ENCODE peak calls at places on chromosomes 16 and 17, in ten cellular contexts. R is ovary, D is stomach, V is K562, E is SK-N-SH, M is GM12878, J is transverse colon, P is tibial nerve, Z is A549, H is HepG2. A is an unnamed sample.

GRCh38 chr17:7884581-7885356 is 3.8 kb upstream of the CHD3 start:
- DNase-seq in P (no peak), J (peak), D (peak), E (peak), R (peak), Z (no peak), M (no peak), H (no peak), V (peak), A (no peak)

GRCh38 chr17:59001158-59001814 is 105.4 kb downstream of the TRIM37 start:
- DNase-seq in H (no peak), J (peak), V (peak), P (peak), D (peak), E (no peak), M (peak), Z (peak), R (no peak), A (no peak)

GRCh38 chr16:66388350-66389139 is 22.1 kb downstream of the CDH5 start:
- DNase-seq in M (no peak), E (no peak), V (no peak), P (no peak), R (no peak), D (peak), H (no peak), J (no peak), Z (no peak), A (no peak)

GRCh38 chr17:75067856-75068255 is 19.9 kb upstream of the SLC16A5 start:
- DNase-seq in Z (no peak), E (no peak), V (no peak), J (no peak), H (no peak), M (no peak), P (no peak), R (no peak), D (no peak), A (no peak)

GRCh38 chr17:42647778-42648177 is 11.3 kb upstream of the TUBG2 start:
- DNase-seq in M (peak), J (no peak), P (no peak), D (no peak), E (no peak), Z (no peak), H (no peak), R (no peak), V (no peak), A (no peak)

GRCh38 chr17:10292057-10292931 is 80.5 kb downstream of the MYH13 start:
- DNase-seq in Z (no peak), J (peak), D (no peak), E (no peak), M (peak), R (no peak), V (peak), H (no peak), P (no peak), A (no peak)

GRCh38 chr17:9886141-9886930 is 18.7 kb downstream of the RCVRN start:
- DNase-seq in H (no peak), R (no peak), M (no peak), E (no peak), J (no peak), D (no peak), V (no peak), P (no peak), Z (no peak), A (no peak)

GRCh38 chr17:76986318-76986717 is 118.1 kb downstream of the MGAT5B start:
- DNase-seq in H (no peak), R (no peak), J (no peak), Z (no peak), V (no peak), M (no peak), P (no peak), E (peak), D (no peak), A (no peak)

GRCh38 chr17:79374807-79375206 is 236.0 kb downstream of the RBFOX3 start:
- DNase-seq in D (no peak), V (no peak), H (no peak), M (no peak), J (no peak), R (no peak), E (no peak), Z (no peak), P (no peak), A (no peak)

GRCh38 chr17:13865650-13866049 is 203.7 kb upstream of the COX10 start:
- DNase-seq in H (no peak), J (no peak), R (no peak), P (no peak), V (no peak), M (no peak), Z (no peak), E (no peak), D (no peak), A (no peak)

GRCh38 chr17:8823279-8823678 is 24.1 kb upstream of the MFSD6L start:
- DNase-seq in D (no peak), V (no peak), M (no peak), E (no peak), P (no peak), H (no peak), J (no peak), Z (no peak), R (no peak), A (peak)

GRCh38 chr16:30183961-30184429 is 593 bp downstream of the CORO1A start:
- DNase-seq in P (no peak), E (peak), H (no peak), Z (no peak), J (peak), D (peak), V (no peak), M (peak), R (no peak), A (no peak)

GRCh38 chr16:55324491-55325447 is 766 bp downstream of the IRX6 start:
- DNase-seq in J (no peak), R (no peak), M (no peak), Z (peak), H (no peak), P (no peak), D (no peak), E (peak), V (no peak), A (no peak)

GRCh38 chr17:42603318-42603717 is 5.9 kb downstream of the RETREG3 start:
- DNase-seq in Z (no peak), H (no peak), P (no peak), V (no peak), R (no peak), E (no peak), D (no peak), J (no peak), M (no peak), A (no peak)

GRCh38 chr17:79224903-79225302 is 150.3 kb downstream of the ENGASE start:
- DNase-seq in R (no peak), E (no peak), Z (no peak), P (no peak), D (no peak), V (no peak), M (no peak), H (no peak), J (no peak), A (no peak)

GRCh38 chr17:82392209-82392920 is 20.8 kb downstream of the UTS2R start:
- DNase-seq in H (no peak), R (no peak), M (no peak), V (no peak), E (no peak), P (no peak), Z (no peak), J (no peak), D (no peak), A (no peak)

GRCh38 chr17:6546069-6546718 is 10.2 kb downstream of the PITPNM3 start:
- DNase-seq in E (no peak), Z (no peak), V (no peak), D (no peak), H (no peak), R (no peak), J (no peak), P (no peak), M (peak), A (no peak)

GRCh38 chr17:1464186-1464585 is 8.2 kb upstream of the CRK start:
- DNase-seq in D (no peak), Z (no peak), V (no peak), J (no peak), M (no peak), R (peak), H (no peak), E (peak), P (no peak), A (no peak)

GRCh38 chr17:29569245-29569950 is 897 bp downstream of the TP53I13 start:
- DNase-seq in P (no peak), D (no peak), Z (no peak), J (no peak), E (peak), R (no peak), V (peak), H (no peak), M (no peak), A (no peak)

GRCh38 chr16:50281391-50282009 is 15.1 kb downstream of the ADCY7 start:
- DNase-seq in E (no peak), J (no peak), R (no peak), H (no peak), V (no peak), M (no peak), P (no peak), Z (no peak), D (no peak), A (no peak)

GRCh38 chr16:30665830-30666190 is 7.6 kb downstream of the FBRS start:
- DNase-seq in Z (no peak), V (no peak), H (no peak), P (no peak), D (no peak), M (no peak), E (no peak), J (no peak), R (no peak), A (no peak)

GRCh38 chr17:44655983-44656700 is at the start of gene MEIOC:
- DNase-seq in H (no peak), R (no peak), E (peak), V (no peak), P (no peak), M (no peak), J (no peak), D (no peak), Z (peak), A (no peak)

GRCh38 chr17:4600563-4600962 is 16.2 kb downstream of the SMTNL2 start:
- DNase-seq in Z (no peak), P (no peak), D (no peak), V (no peak), H (no peak), M (no peak), R (peak), E (peak), J (no peak), A (no peak)

GRCh38 chr17:9702916-9703780 is 57.8 kb downstream of the USP43 start:
- DNase-seq in P (no peak), E (no peak), M (no peak), J (no peak), V (no peak), H (no peak), D (no peak), R (no peak), Z (no peak), A (no peak)

GRCh38 chr16:28502290-28502689 is 4.3 kb downstream of the IL27 start:
- DNase-seq in M (no peak), J (no peak), V (no peak), R (no peak), P (no peak), E (no peak), D (no peak), H (no peak), Z (no peak), A (no peak)

GRCh38 chr17:49498037-49498615 is 3.0 kb downstream of the NGFR start:
- DNase-seq in H (no peak), P (peak), M (no peak), R (no peak), J (no peak), D (no peak), E (peak), V (no peak), Z (peak), A (no peak)

GRCh38 chr17:75712480-75712879 is 8.8 kb upstream of the ITGB4 start:
- DNase-seq in Z (no peak), J (no peak), P (no peak), R (no peak), M (no peak), D (no peak), E (no peak), H (no peak), V (no peak), A (no peak)

GRCh38 chr17:65099941-65100315 is 37.2 kb upstream of the RGS9 start:
- DNase-seq in J (peak), E (no peak), Z (peak), V (peak), M (peak), H (peak), R (no peak), D (peak), P (peak), A (no peak)

GRCh38 chr16:9797306-9797705 is 384.9 kb downstream of the GRIN2A start:
- DNase-seq in J (no peak), V (no peak), H (peak), R (no peak), E (no peak), P (no peak), Z (peak), D (no peak), M (no peak), A (no peak)

GRCh38 chr17:77356690-77357201 is 216.0 kb downstream of the SEC14L1 start:
- DNase-seq in E (no peak), J (no peak), V (no peak), D (peak), H (no peak), Z (no peak), M (no peak), R (no peak), P (no peak), A (peak)

GRCh38 chr17:7745748-7746470 is 28.4 kb downstream of the DNAH2 start:
- DNase-seq in M (no peak), D (no peak), R (peak), E (no peak), Z (peak), P (peak), J (no peak), H (peak), V (peak), A (no peak)

GRCh38 chr17:63358956-63359355 is 87.2 kb downstream of the CYB561 start:
- DNase-seq in Z (no peak), H (no peak), J (no peak), P (no peak), V (no peak), R (no peak), M (no peak), D (no peak), E (no peak), A (no peak)

GRCh38 chr17:20225162-20226115 is 216.3 kb downstream of the SPECC1 start:
- DNase-seq in H (no peak), V (no peak), J (no peak), Z (peak), M (no peak), E (peak), D (no peak), P (no peak), R (no peak), A (no peak)
- TF ChIP-seq CTCF in H (no peak), V (peak), J (no peak), Z (peak), M (no peak), E (no peak), D (no peak), P (no peak), R (no peak), A (no peak)

DNA sequence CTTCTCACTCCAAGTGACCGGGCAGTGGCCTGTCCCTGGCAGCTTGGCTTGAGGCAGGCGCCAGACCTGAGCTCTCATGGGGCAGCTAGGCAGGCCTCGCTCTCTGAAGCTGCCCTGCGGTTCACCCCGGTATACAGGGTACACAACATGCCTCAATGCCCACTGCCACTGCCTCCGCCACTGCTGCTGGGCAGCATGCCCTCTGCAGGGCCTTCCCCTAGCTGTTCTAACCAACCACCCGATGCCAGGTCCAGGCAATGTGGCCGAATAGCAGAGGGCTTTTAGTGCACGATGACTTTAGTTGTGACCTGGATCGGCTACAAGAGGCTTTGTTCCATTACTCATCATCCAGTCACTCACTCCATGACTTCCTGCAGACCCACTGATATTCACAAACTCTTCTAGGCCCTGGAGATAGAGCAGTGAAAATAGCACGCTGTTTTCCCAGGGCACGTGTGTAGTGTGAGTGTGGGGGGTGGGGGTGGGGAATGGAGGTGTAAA is 19.7 kb downstream of the CDC42EP4 start:
- DNase-seq in E (peak), H (no peak), D (peak), Z (peak), V (peak), M (no peak), J (no peak), P (no peak), R (no peak), A (no peak)
- TF ChIP-seq EP300 in E (no peak), H (no peak), D (no peak), Z (no peak), V (no peak), M (no peak), J (no peak), P (no peak), R (no peak), A (no peak)

DNA sequence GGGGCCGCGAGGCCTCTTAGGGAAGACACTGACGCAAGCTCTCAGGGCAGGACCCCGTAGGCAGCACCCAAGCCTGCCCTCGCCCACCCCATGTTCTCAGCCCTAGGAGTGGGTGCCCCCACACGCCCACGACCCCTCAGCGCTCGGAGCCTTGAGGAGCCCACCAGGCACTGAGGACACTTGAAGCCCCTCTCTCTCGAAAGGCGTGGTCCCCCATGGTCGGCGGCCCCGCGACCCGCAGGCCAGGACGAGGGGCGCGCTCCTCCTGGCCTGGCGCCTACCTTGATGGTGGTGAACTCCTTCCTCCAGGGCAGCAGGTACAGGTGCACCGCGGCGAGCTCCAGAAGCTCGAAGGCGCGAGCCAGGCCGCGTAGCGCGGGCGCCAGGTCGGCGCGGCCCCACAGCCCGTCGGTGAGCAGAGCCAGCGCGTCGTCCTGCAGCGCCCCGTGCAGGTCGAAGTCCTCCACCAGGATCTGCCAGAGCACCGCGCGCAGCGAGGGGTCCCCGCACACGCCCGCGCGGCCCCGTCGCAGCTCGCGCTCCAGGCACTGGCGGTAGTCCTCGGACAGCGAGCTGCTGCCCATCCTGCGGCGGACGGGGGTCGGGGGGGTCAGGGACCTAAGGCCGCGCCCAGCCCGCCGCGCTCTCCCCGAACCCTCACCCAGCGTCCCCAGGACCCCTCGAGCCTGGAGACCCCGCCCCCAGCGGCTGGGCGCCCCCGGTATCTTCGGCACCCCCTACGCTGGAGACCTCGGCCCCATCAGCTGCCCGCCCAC is 668 bp downstream of the SPATA2L start:
- DNase-seq in V (peak), D (peak), P (no peak), R (peak), H (peak), M (no peak), J (peak), Z (peak), E (peak), A (no peak)
- TF ChIP-seq CTCF in V (peak), D (no peak), P (peak), R (no peak), H (peak), M (peak), J (no peak), Z (no peak), E (peak), A (no peak)

GRCh38 chr16:23724438-23725131 is 11.6 kb upstream of the ERN2 start:
- DNase-seq in Z (no peak), V (no peak), P (no peak), D (no peak), E (no peak), R (no peak), J (no peak), H (no peak), M (no peak), A (no peak)

GRCh38 chr16:23728112-23728477 is 15.1 kb upstream of the ERN2 start:
- DNase-seq in D (no peak), Z (no peak), M (no peak), P (no peak), E (no peak), V (no peak), R (no peak), J (no peak), H (no peak), A (no peak)

GRCh38 chr16:23726710-23727109 is 13.7 kb upstream of the ERN2 start:
- DNase-seq in R (no peak), V (no peak), J (no peak), M (no peak), P (no peak), Z (no peak), H (no peak), D (no peak), E (no peak), A (no peak)

GRCh38 chr16:23729503-23730424 is 16.7 kb upstream of the ERN2 start:
- DNase-seq in J (peak), E (no peak), V (peak), P (no peak), Z (peak), D (peak), H (peak), R (no peak), M (no peak), A (no peak)
- TF ChIP-seq EP300 in J (no peak), E (no peak), V (peak), P (no peak), Z (no peak), D (no peak), H (no peak), R (no peak), M (no peak), A (no peak)

A was measured in esophagus muscularis mucosa.